ENCODE peak calls at places on chromosome 15, in nine cellular contexts. S, C, E, X, H, R, B, I and W are unnamed samples. For H3K4me1 and H3K36me3, the result is how much of the 10 kb centered on the place peaks cover.

GRCh38 chr15:95025924-95026728 is 794.8 kb downstream of the MCTP2 start:
- DNase-seq in R (peak), C (peak), E (no peak), H (peak), S (no peak), I (no peak), B (no peak), X (no peak), W (no peak)

GRCh38 chr15:70023769-70024491 is 73.8 kb downstream of the TLE3 start:
- DNase-seq in C (peak), S (peak), I (no peak), E (no peak), R (no peak), X (peak), H (no peak), B (no peak), W (no peak)

GRCh38 chr15:101684384-101684783 is 32.2 kb upstream of the TM2D3 start:
- DNase-seq in X (no peak), I (no peak), H (no peak), R (no peak), C (no peak), S (no peak), E (no peak), B (no peak), W (no peak)

GRCh38 chr15:41017051-41017735 is 63.9 kb downstream of the CHAC1 start:
- DNase-seq in B (no peak), C (no peak), E (no peak), H (no peak), S (no peak), X (no peak), R (no peak), I (no peak), W (no peak)

GRCh38 chr15:55257014-55257670 is 32.5 kb downstream of the RAB27A start:
- DNase-seq in H (no peak), X (no peak), S (no peak), I (no peak), C (no peak), B (no peak), E (no peak), R (no peak), W (no peak)

GRCh38 chr15:73127302-73127936 is 75.2 kb downstream of the NEO1 start:
- DNase-seq in B (peak), C (no peak), E (peak), X (no peak), H (peak), R (peak), S (no peak), I (no peak), W (no peak)

GRCh38 chr15:79090487-79091203 is at the start of gene RASGRF1:
- DNase-seq in S (no peak), R (peak), B (peak), C (no peak), X (peak), H (no peak), E (no peak), I (peak), W (no peak)

GRCh38 chr15:68559342-68560310 is 19.2 kb upstream of the CORO2B start:
- DNase-seq in E (no peak), X (peak), R (peak), B (peak), I (peak), H (peak), S (peak), C (peak), W (peak)

GRCh38 chr15:88331291-88331690 is 74.8 kb upstream of the NTRK3 start:
- DNase-seq in H (peak), C (no peak), I (no peak), R (peak), E (no peak), X (no peak), S (no peak), B (peak), W (no peak)

GRCh38 chr15:27059610-27060202 is 88.7 kb downstream of the GABRG3 start:
- DNase-seq in X (no peak), R (peak), S (no peak), E (no peak), H (peak), I (no peak), B (no peak), C (no peak), W (no peak)

GRCh38 chr15:58475573-58476524 is 44.1 kb downstream of the LIPC start:
- DNase-seq in C (no peak), H (peak), X (peak), S (no peak), I (no peak), B (peak), E (no peak), R (no peak), W (no peak)

GRCh38 chr15:68227806-68228142 is 1.8 kb downstream of the CLN6 start:
- DNase-seq in H (no peak), B (no peak), X (no peak), S (no peak), C (no peak), I (peak), E (no peak), R (peak), W (no peak)

GRCh38 chr15:38243278-38243677 is 9.4 kb upstream of the SPRED1 start:
- DNase-seq in R (no peak), X (no peak), E (no peak), H (no peak), B (no peak), S (no peak), I (no peak), C (no peak), W (no peak)

GRCh38 chr15:90095521-90095959 is 6.7 kb downstream of the IDH2 start:
- DNase-seq in H (peak), S (peak), E (no peak), X (no peak), B (no peak), I (no peak), C (no peak), R (no peak), W (no peak)

GRCh38 chr15:68729789-68730201 is 90.9 kb downstream of the ANP32A start:
- DNase-seq in E (no peak), B (no peak), I (no peak), C (peak), R (no peak), X (no peak), H (no peak), S (no peak), W (no peak)

GRCh38 chr15:101483476-101483875 is 6.0 kb downstream of the PCSK6 start:
- DNase-seq in E (no peak), S (no peak), R (no peak), X (no peak), C (no peak), H (no peak), B (no peak), I (peak), W (no peak)

GRCh38 chr15:80773122-80773551 is 6.0 kb upstream of the CEMIP start:
- DNase-seq in X (no peak), I (no peak), S (no peak), H (no peak), B (no peak), E (no peak), C (no peak), R (no peak), W (no peak)

GRCh38 chr15:90818251-90819210 is 49.9 kb upstream of the FURIN start:
- DNase-seq in H (peak), S (peak), C (no peak), X (peak), R (peak), E (no peak), I (peak), B (peak), W (peak)

GRCh38 chr15:36988947-36989346 is 111.4 kb downstream of the MEIS2 start:
- DNase-seq in I (no peak), R (no peak), H (no peak), S (no peak), E (no peak), B (no peak), C (no peak), X (no peak), W (no peak)

GRCh38 chr15:52491460-52491859 is 37.2 kb downstream of the MYO5A start:
- DNase-seq in R (no peak), H (no peak), I (no peak), X (no peak), B (no peak), C (no peak), S (no peak), E (no peak), W (no peak)

GRCh38 chr15:97652700-97653167 is 307.8 kb upstream of the ARRDC4 start:
- DNase-seq in C (no peak), X (no peak), R (peak), S (no peak), E (no peak), B (peak), I (no peak), H (no peak), W (no peak)

GRCh38 chr15:27097506-27097905 is 126.5 kb downstream of the GABRG3 start:
- DNase-seq in B (no peak), X (no peak), E (no peak), S (no peak), C (no peak), H (no peak), R (no peak), I (no peak), W (no peak)

GRCh38 chr15:41291065-41291631 is 41.2 kb downstream of the OIP5 start:
- DNase-seq in C (no peak), R (no peak), H (peak), I (no peak), E (peak), B (peak), X (peak), S (peak), W (no peak)

GRCh38 chr15:69805248-69805953 is 292.3 kb downstream of the TLE3 start:
- DNase-seq in E (no peak), B (no peak), X (no peak), S (no peak), H (no peak), C (no peak), R (no peak), I (no peak), W (no peak)

GRCh38 chr15:68795298-68795848 is 25.3 kb downstream of the ANP32A start:
- DNase-seq in B (peak), H (peak), I (peak), X (peak), S (peak), C (peak), R (no peak), E (no peak), W (peak)

GRCh38 chr15:40479024-40479423 is 8.2 kb downstream of the CHST14 start:
- DNase-seq in C (no peak), H (no peak), B (no peak), R (no peak), S (peak), E (no peak), X (peak), I (peak), W (no peak)

GRCh38 chr15:51623386-51623938 is 891 bp upstream of the DMXL2 start:
- DNase-seq in C (no peak), B (peak), R (no peak), S (no peak), H (no peak), I (no peak), X (no peak), E (no peak), W (no peak)

GRCh38 chr15:22786868-22787698 is 639 bp downstream of the NIPA1 start:
- DNase-seq in C (no peak), H (peak), R (peak), X (peak), S (peak), E (no peak), B (peak), I (no peak), W (peak)

GRCh38 chr15:78033864-78034263 is 43.6 kb downstream of the TBC1D2B start:
- DNase-seq in E (no peak), I (no peak), S (no peak), B (peak), X (no peak), R (no peak), C (no peak), H (no peak), W (no peak)

GRCh38 chr15:32636410-32636809 is 5.1 kb upstream of the SCG5 start:
- DNase-seq in C (no peak), E (no peak), R (no peak), B (no peak), S (no peak), H (no peak), I (no peak), X (no peak), W (no peak)

GRCh38 chr15:45855907-45856579 is 221.2 kb downstream of the SQOR start:
- DNase-seq in H (no peak), X (no peak), S (no peak), C (no peak), I (no peak), B (no peak), E (no peak), R (no peak), W (no peak)

GRCh38 chr15:31325432-31325975 is 1.1 kb upstream of the KLF13 start:
- DNase-seq in S (peak), R (peak), X (peak), I (peak), E (no peak), B (peak), H (peak), C (peak), W (no peak)

GRCh38 chr15:50698101-50698500 is 11.5 kb upstream of the TRPM7 start:
- DNase-seq in B (no peak), X (no peak), R (no peak), H (no peak), S (no peak), E (no peak), C (no peak), I (no peak), W (no peak)

GRCh38 chr15:72782993-72783562 is 480 bp downstream of the ADPGK start:
- DNase-seq in H (peak), C (no peak), B (peak), X (no peak), E (peak), I (peak), S (no peak), R (no peak), W (peak)

GRCh38 chr15:72751751-72752455 is 31.7 kb downstream of the ADPGK start:
- DNase-seq in B (no peak), R (no peak), H (no peak), E (no peak), X (no peak), I (no peak), S (no peak), C (no peak), W (no peak)

GRCh38 chr15:44763187-44763586 is 26.9 kb downstream of the TRIM69 start:
- DNase-seq in H (no peak), C (no peak), I (no peak), E (no peak), B (no peak), X (no peak), R (no peak), S (no peak), W (no peak)

DNA sequence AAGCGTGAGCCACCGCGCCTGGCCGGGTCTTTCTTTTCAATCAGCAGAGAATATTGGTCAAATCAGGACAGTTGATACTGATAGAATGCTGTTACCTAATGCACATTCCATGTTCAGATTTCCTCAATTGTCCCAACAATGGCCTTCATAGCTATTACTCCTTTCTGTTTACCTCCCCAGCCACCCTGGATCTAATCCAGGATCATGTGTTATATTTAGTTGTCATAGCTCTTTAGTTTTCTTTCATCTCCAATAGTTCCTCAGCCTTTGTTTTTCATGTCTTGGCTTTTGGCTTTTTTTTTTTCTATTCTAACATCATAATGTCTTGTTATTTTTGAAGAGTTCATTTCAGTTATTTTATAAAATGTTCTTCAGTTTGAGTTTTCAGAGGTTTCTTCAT is 14.6 kb downstream of the USP3 start:
- DNase-seq in B (no peak), X (no peak), E (no peak), I (no peak), R (no peak), C (no peak), S (no peak), H (no peak), W (no peak)
- H3K4me1 ChIP-seq in B (under half), X (half or more), E (under half), I (half or more), R (under half), C (under half), S (half or more), H (under half), W (half or more)

GRCh38 chr15:67074886-67075229 is 9.5 kb downstream of the SMAD3 start:
- DNase-seq in C (no peak), I (no peak), X (no peak), R (no peak), E (no peak), B (no peak), H (no peak), S (no peak), W (no peak)
- H3K36me3 ChIP-seq in C (under half), I (half or more), X (under half), R (under half), E (under half), B (under half), H (half or more), S (under half), W (under half)

GRCh38 chr15:76184640-76185020 is 124.8 kb downstream of the TMEM266 start:
- DNase-seq in E (no peak), H (no peak), S (no peak), C (no peak), R (peak), I (no peak), B (no peak), X (no peak), W (no peak)

GRCh38 chr15:76183906-76184639 is 124.3 kb downstream of the TMEM266 start:
- DNase-seq in C (no peak), H (no peak), R (no peak), E (no peak), S (no peak), B (no peak), X (no peak), I (no peak), W (no peak)

GRCh38 chr15:76187151-76187550 is 124.1 kb downstream of the ETFA start:
- DNase-seq in C (no peak), H (no peak), E (no peak), X (no peak), S (no peak), B (no peak), R (no peak), I (no peak), W (no peak)

GRCh38 chr15:76189106-76189505 is 122.2 kb downstream of the ETFA start:
- DNase-seq in E (no peak), R (no peak), B (no peak), H (no peak), S (no peak), X (no peak), C (no peak), I (no peak), W (no peak)

DNA sequence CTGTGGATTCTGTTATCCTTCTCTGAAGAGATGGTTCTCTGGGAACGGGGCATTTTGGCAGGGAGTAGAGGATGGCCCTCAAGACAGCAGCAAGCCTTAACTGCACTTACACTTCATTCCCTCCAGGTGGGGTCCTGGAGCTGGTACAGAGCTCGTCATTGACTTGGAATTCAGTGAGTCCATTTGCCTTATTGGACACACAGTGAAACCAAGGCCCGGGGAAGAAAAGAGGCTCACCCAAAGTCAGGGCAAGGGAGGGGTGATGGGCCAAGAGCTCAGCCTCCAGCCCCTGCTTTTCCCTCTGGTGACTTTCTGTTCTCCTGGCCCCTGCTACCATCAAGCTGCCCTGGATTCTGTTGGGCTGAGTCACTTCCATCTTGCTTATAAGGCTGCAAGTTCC is 125.6 kb downstream of the ETFA start:
- DNase-seq in C (no peak), I (no peak), X (no peak), E (no peak), B (no peak), R (no peak), S (no peak), H (peak), W (peak)
- TF ChIP-seq CTCF in C (no peak), I (peak), X (peak), E (peak), B (no peak), R (peak), S (no peak), H (peak), W (peak)

GRCh38 chr15:71334434-71334833 is 219.2 kb downstream of the THSD4 start:
- DNase-seq in I (no peak), X (no peak), E (no peak), H (no peak), S (no peak), C (no peak), B (no peak), R (no peak), W (no peak)
- H3K4me1 ChIP-seq in I (half or more), X (under half), E (under half), H (under half), S (under half), C (under half), B (under half), R (under half), W (under half)

DNA sequence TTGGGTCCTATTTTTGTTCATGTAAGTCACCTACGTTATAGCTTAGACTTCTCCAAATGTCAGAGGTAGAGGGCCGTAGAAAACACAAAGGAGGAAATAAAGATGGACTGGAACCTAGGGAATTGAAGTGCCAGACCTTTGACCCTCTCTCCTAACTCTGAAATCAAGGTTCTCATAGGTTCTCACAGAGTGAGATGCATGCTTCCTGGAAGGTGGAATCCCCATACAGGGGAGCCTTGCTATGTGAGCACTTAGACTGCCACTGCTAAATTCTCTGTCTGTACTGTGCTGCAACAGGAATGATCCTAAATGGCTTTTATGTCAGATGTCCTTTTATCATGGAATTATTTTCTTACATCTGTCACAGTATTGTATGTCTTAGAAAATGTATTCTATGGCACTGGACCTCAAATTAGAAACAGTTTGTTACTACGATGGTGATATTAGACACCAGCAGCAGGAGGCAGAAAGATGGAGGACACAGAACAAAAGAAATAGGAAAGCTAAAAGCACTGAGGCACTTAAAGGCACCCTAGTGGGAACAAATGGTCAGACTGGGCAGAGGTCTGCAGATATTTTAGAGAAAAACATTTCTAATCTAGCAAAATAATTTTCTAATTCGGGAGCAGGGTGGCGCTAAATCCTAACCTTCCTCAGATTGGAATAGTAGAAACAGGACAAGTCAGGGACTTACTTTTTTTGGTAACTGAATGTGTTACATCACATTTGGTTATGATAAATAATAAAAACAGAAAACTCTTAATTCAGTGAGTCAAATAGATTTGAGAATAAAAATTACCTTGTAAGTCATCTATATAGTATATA is 60.2 kb upstream of the CDAN1 start:
- DNase-seq in B (no peak), I (no peak), E (no peak), H (no peak), R (no peak), C (no peak), S (no peak), X (no peak), W (no peak)
- H3K36me3 ChIP-seq in B (under half), I (under half), E (under half), H (under half), R (under half), C (under half), S (under half), X (under half), W (under half)